ENCODE peak calls at places on chromosomes 16 and 17, in ten cellular contexts. One of them, this sample, is unnamed.

GRCh38 chr16:56415849-56416248 is 9.5 kb downstream of the AMFR start:
- DNase-seq in upper lobe of right lung: no peak
- DNase-seq in OCI-LY7: no peak
- DNase-seq in WERI-Rb-1: no peak
- DNase-seq in omental fat pad: no peak
- DNase-seq in GM13976: no peak
- DNase-seq in Calu3: no peak
- DNase-seq in psoas muscle: no peak
- DNase-seq in GM20000: no peak
- DNase-seq in lung: no peak
- DNase-seq in this sample: no peak

GRCh38 chr17:10105513-10106001 is 92.8 kb downstream of the GAS7 start:
- DNase-seq in upper lobe of right lung: no peak
- DNase-seq in OCI-LY7: no peak
- DNase-seq in WERI-Rb-1: no peak
- DNase-seq in omental fat pad: peak
- DNase-seq in GM13976: no peak
- DNase-seq in Calu3: no peak
- DNase-seq in psoas muscle: no peak
- DNase-seq in GM20000: no peak
- DNase-seq in lung: no peak
- DNase-seq in this sample: no peak

GRCh38 chr17:7922499-7923289 is 6.6 kb upstream of the RNF227 start:
- DNase-seq in upper lobe of right lung: peak
- DNase-seq in OCI-LY7: no peak
- DNase-seq in WERI-Rb-1: no peak
- DNase-seq in omental fat pad: peak
- DNase-seq in GM13976: peak
- DNase-seq in Calu3: peak
- DNase-seq in psoas muscle: peak
- DNase-seq in GM20000: peak
- DNase-seq in lung: peak
- DNase-seq in this sample: peak

GRCh38 chr17:65918450-65918849 is 273.5 kb downstream of the CEP112 start:
- DNase-seq in upper lobe of right lung: no peak
- DNase-seq in OCI-LY7: no peak
- DNase-seq in WERI-Rb-1: no peak
- DNase-seq in omental fat pad: no peak
- DNase-seq in GM13976: no peak
- DNase-seq in Calu3: no peak
- DNase-seq in psoas muscle: no peak
- DNase-seq in GM20000: no peak
- DNase-seq in lung: no peak
- DNase-seq in this sample: no peak

GRCh38 chr16:24440296-24440695 is 99.1 kb upstream of the RBBP6 start:
- DNase-seq in upper lobe of right lung: no peak
- DNase-seq in OCI-LY7: no peak
- DNase-seq in WERI-Rb-1: no peak
- DNase-seq in omental fat pad: no peak
- DNase-seq in GM13976: no peak
- DNase-seq in Calu3: no peak
- DNase-seq in psoas muscle: no peak
- DNase-seq in GM20000: no peak
- DNase-seq in lung: no peak
- DNase-seq in this sample: no peak

GRCh38 chr16:86298166-86299131 is 211.9 kb upstream of the FOXF1 start:
- DNase-seq in upper lobe of right lung: no peak
- DNase-seq in OCI-LY7: no peak
- DNase-seq in WERI-Rb-1: peak
- DNase-seq in omental fat pad: no peak
- DNase-seq in GM13976: no peak
- DNase-seq in Calu3: no peak
- DNase-seq in psoas muscle: no peak
- DNase-seq in GM20000: no peak
- DNase-seq in lung: no peak
- DNase-seq in this sample: no peak

GRCh38 chr17:70332356-70332755 is 163.0 kb downstream of the KCNJ2 start:
- DNase-seq in upper lobe of right lung: no peak
- DNase-seq in OCI-LY7: no peak
- DNase-seq in WERI-Rb-1: no peak
- DNase-seq in omental fat pad: no peak
- DNase-seq in GM13976: no peak
- DNase-seq in Calu3: no peak
- DNase-seq in psoas muscle: no peak
- DNase-seq in GM20000: no peak
- DNase-seq in lung: no peak
- DNase-seq in this sample: no peak

GRCh38 chr16:49620158-49620867 is 235.6 kb downstream of the ZNF423 start:
- DNase-seq in upper lobe of right lung: no peak
- DNase-seq in OCI-LY7: no peak
- DNase-seq in WERI-Rb-1: no peak
- DNase-seq in omental fat pad: peak
- DNase-seq in GM13976: no peak
- DNase-seq in Calu3: peak
- DNase-seq in psoas muscle: peak
- DNase-seq in GM20000: no peak
- DNase-seq in lung: peak
- DNase-seq in this sample: no peak

GRCh38 chr17:2709173-2709661 is 2.3 kb downstream of the CLUH start:
- DNase-seq in upper lobe of right lung: peak
- DNase-seq in OCI-LY7: peak
- DNase-seq in WERI-Rb-1: no peak
- DNase-seq in omental fat pad: no peak
- DNase-seq in GM13976: peak
- DNase-seq in Calu3: peak
- DNase-seq in psoas muscle: peak
- DNase-seq in GM20000: peak
- DNase-seq in lung: peak
- DNase-seq in this sample: peak

GRCh38 chr17:61466246-61466645 is 14.0 kb downstream of the TBX4 start:
- DNase-seq in upper lobe of right lung: peak
- DNase-seq in OCI-LY7: no peak
- DNase-seq in WERI-Rb-1: no peak
- DNase-seq in omental fat pad: no peak
- DNase-seq in GM13976: no peak
- DNase-seq in Calu3: no peak
- DNase-seq in psoas muscle: no peak
- DNase-seq in GM20000: no peak
- DNase-seq in lung: no peak
- DNase-seq in this sample: no peak

DNA sequence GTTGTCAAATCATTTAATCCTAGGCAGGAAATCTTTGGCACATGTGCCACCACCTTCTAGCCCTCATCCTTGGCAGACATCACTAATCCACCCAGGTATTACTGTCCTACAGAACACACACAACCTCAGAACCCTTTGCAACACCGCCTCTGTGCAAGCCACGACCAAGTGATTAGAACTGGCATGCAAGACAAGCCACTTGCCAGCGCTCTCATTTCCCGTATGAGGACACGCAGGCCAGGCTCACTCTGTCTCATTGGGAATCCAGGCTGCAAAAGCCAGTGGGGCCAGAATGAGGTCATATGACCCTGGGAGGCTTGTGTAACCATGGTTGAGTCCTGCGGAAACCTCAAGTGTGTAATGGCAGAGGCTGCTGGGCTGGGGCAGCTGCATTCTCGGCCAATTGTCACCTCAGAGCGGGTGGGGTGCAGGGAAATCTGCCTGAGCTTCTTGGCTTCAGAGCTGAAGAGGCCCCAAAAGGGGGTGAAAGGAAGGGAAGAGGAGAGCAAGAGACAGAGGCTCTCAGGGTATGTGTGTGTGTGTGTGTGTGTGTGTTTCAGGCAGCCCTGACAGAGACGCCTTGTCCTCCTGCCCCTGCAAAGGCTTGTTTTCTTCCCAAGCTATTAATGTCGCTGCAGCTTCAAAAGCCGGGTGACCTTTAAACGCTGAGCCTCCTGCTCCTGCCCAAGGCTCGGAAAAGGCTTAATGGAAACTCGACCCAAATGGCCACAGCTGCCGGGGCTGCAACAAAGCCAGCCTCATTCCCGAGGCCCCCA is 43.2 kb upstream of the MRPS23 start:
- DNase-seq in upper lobe of right lung: peak
- DNase-seq in OCI-LY7: no peak
- DNase-seq in WERI-Rb-1: peak
- DNase-seq in omental fat pad: peak
- DNase-seq in GM13976: no peak
- DNase-seq in Calu3: peak
- DNase-seq in psoas muscle: peak
- DNase-seq in GM20000: no peak
- DNase-seq in lung: peak
- DNase-seq in this sample: no peak
- TF ChIP-seq CTCF in upper lobe of right lung: no peak
- TF ChIP-seq CTCF in OCI-LY7: peak
- TF ChIP-seq CTCF in WERI-Rb-1: no peak
- TF ChIP-seq CTCF in omental fat pad: no peak
- TF ChIP-seq CTCF in GM13976: no peak
- TF ChIP-seq CTCF in Calu3: peak
- TF ChIP-seq CTCF in psoas muscle: no peak
- TF ChIP-seq CTCF in GM20000: no peak
- TF ChIP-seq CTCF in lung: no peak
- TF ChIP-seq CTCF in this sample: no peak

GRCh38 chr17:39077874-39078273 is 73.6 kb downstream of the PLXDC1 start:
- DNase-seq in upper lobe of right lung: no peak
- DNase-seq in OCI-LY7: peak
- DNase-seq in WERI-Rb-1: no peak
- DNase-seq in omental fat pad: no peak
- DNase-seq in GM13976: no peak
- DNase-seq in Calu3: no peak
- DNase-seq in psoas muscle: no peak
- DNase-seq in GM20000: no peak
- DNase-seq in lung: no peak
- DNase-seq in this sample: no peak
- TF ChIP-seq CTCF in upper lobe of right lung: no peak
- TF ChIP-seq CTCF in OCI-LY7: no peak
- TF ChIP-seq CTCF in WERI-Rb-1: peak
- TF ChIP-seq CTCF in omental fat pad: no peak
- TF ChIP-seq CTCF in GM13976: no peak
- TF ChIP-seq CTCF in Calu3: no peak
- TF ChIP-seq CTCF in psoas muscle: no peak
- TF ChIP-seq CTCF in GM20000: no peak
- TF ChIP-seq CTCF in lung: no peak
- TF ChIP-seq CTCF in this sample: no peak

GRCh38 chr16:183005-183404 is 2.7 kb downstream of the HBQ1 start:
- DNase-seq in upper lobe of right lung: no peak
- DNase-seq in OCI-LY7: no peak
- DNase-seq in WERI-Rb-1: no peak
- DNase-seq in omental fat pad: no peak
- DNase-seq in GM13976: no peak
- DNase-seq in Calu3: no peak
- DNase-seq in psoas muscle: no peak
- DNase-seq in GM20000: no peak
- DNase-seq in lung: no peak
- DNase-seq in this sample: no peak

GRCh38 chr16:179431-179830 is 828 bp upstream of the HBQ1 start:
- DNase-seq in upper lobe of right lung: no peak
- DNase-seq in OCI-LY7: no peak
- DNase-seq in WERI-Rb-1: no peak
- DNase-seq in omental fat pad: no peak
- DNase-seq in GM13976: no peak
- DNase-seq in Calu3: no peak
- DNase-seq in psoas muscle: no peak
- DNase-seq in GM20000: no peak
- DNase-seq in lung: no peak
- DNase-seq in this sample: no peak

GRCh38 chr16:180921-181667 is 835 bp downstream of the HBQ1 start:
- DNase-seq in upper lobe of right lung: peak
- DNase-seq in OCI-LY7: peak
- DNase-seq in WERI-Rb-1: peak
- DNase-seq in omental fat pad: peak
- DNase-seq in GM13976: peak
- DNase-seq in Calu3: peak
- DNase-seq in psoas muscle: peak
- DNase-seq in GM20000: peak
- DNase-seq in lung: peak
- DNase-seq in this sample: peak

GRCh38 chr16:180101-180920 is at the start of gene HBQ1:
- DNase-seq in upper lobe of right lung: no peak
- DNase-seq in OCI-LY7: no peak
- DNase-seq in WERI-Rb-1: peak
- DNase-seq in omental fat pad: no peak
- DNase-seq in GM13976: peak
- DNase-seq in Calu3: no peak
- DNase-seq in psoas muscle: peak
- DNase-seq in GM20000: peak
- DNase-seq in lung: no peak
- DNase-seq in this sample: peak

DNA sequence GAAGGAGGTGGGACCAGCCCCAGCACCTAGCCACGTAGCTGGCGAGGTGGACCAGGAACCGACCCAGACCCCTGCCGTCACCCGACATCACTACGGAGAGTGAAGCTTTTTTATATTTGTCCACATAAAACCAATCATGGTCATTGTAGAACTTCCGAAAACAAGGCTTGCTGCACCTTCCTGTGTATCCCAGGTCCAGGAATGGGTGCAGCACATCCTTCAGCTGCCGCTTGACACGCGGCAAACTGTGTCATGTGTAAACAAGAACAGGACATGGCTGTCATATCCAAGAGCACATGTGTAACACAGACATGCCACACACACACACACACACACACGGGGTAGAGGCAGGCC is 1.4 kb downstream of the HBQ1 start:
- DNase-seq in upper lobe of right lung: no peak
- DNase-seq in OCI-LY7: no peak
- DNase-seq in WERI-Rb-1: no peak
- DNase-seq in omental fat pad: no peak
- DNase-seq in GM13976: no peak
- DNase-seq in Calu3: no peak
- DNase-seq in psoas muscle: no peak
- DNase-seq in GM20000: no peak
- DNase-seq in lung: no peak
- DNase-seq in this sample: no peak
- TF ChIP-seq CTCF in upper lobe of right lung: no peak
- TF ChIP-seq CTCF in OCI-LY7: peak
- TF ChIP-seq CTCF in WERI-Rb-1: no peak
- TF ChIP-seq CTCF in omental fat pad: no peak
- TF ChIP-seq CTCF in GM13976: no peak
- TF ChIP-seq CTCF in Calu3: no peak
- TF ChIP-seq CTCF in psoas muscle: no peak
- TF ChIP-seq CTCF in GM20000: no peak
- TF ChIP-seq CTCF in lung: no peak
- TF ChIP-seq CTCF in this sample: no peak

DNA sequence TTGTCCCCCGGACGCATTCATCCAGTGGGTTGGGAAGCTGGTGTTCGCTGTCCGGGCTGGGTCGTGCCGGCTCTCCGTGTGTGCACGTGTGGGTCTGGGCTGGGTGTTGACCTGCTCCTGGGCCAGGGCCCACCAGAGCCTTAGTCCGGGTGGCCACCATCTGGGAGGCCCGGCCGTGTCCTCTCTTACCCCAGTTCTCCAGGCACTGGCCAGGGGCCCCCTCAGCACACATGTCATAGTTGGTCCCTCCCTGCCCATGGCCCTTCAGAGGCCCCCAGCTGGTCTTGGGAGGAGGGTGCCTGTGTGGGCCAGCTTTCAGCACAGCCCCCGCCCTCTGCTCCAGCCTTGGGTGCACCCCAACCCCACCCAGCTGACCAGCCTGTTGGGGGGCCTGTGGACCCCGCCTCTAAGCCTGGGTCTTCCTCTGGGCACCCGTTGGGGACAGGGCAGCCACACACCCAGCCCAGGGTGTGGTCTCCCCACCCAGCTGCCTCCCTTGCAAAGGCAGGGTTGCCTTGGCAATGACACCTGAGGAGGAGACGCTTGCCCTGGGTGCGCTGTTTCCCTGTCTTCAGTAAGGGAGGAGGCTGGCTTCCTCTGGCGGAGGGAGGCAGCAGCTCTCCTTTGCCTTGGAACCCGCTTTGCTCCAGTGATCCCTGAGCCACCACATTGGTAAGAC is 77.4 kb downstream of the JPH3 start:
- DNase-seq in upper lobe of right lung: no peak
- DNase-seq in OCI-LY7: no peak
- DNase-seq in WERI-Rb-1: no peak
- DNase-seq in omental fat pad: no peak
- DNase-seq in GM13976: no peak
- DNase-seq in Calu3: no peak
- DNase-seq in psoas muscle: no peak
- DNase-seq in GM20000: no peak
- DNase-seq in lung: no peak
- DNase-seq in this sample: no peak
- TF ChIP-seq CTCF in upper lobe of right lung: no peak
- TF ChIP-seq CTCF in OCI-LY7: no peak
- TF ChIP-seq CTCF in WERI-Rb-1: no peak
- TF ChIP-seq CTCF in omental fat pad: no peak
- TF ChIP-seq CTCF in GM13976: no peak
- TF ChIP-seq CTCF in Calu3: no peak
- TF ChIP-seq CTCF in psoas muscle: no peak
- TF ChIP-seq CTCF in GM20000: no peak
- TF ChIP-seq CTCF in lung: no peak
- TF ChIP-seq CTCF in this sample: no peak